ENCODE peak calls at places on chromosomes 13 and 19, in four cellular contexts. W is HepG2, S is H1, I is GM12878. O is an unnamed sample.
A peak's percentile ranks its signal among the peaks of the same experiment; 100 is the strongest.

GRCh38 chr19:8517551-8518442 is 3.8 kb upstream of the ZNF414 start:
- DNase-seq in W (no peak), S (no peak), I (no peak), O (no peak)

GRCh38 chr13:99992376-99992775 is 10.8 kb downstream of the ZIC2 start:
- DNase-seq in W (no peak), S (no peak), I (no peak), O (no peak)

GRCh38 chr13:32850311-32851052 is 165.7 kb upstream of the KL start:
- DNase-seq in W (no peak), S (no peak), I (no peak), O (no peak)

GRCh38 chr13:29543230-29544215 is 52.0 kb downstream of the SLC7A1 start:
- DNase-seq in W (peak; percentile 12), S (peak; percentile 13), I (peak; percentile 44), O (no peak)

GRCh38 chr13:103102482-103102881 is 36.3 kb upstream of the SLC10A2 start:
- DNase-seq in W (no peak), S (no peak), I (no peak), O (no peak)

GRCh38 chr19:13420780-13421179 is 85.5 kb downstream of the CACNA1A start:
- DNase-seq in W (no peak), S (no peak), I (no peak), O (no peak)

GRCh38 chr13:29905845-29906244 is 55.4 kb upstream of the UBL3 start:
- DNase-seq in W (peak; percentile 24), S (no peak), I (no peak), O (no peak)

GRCh38 chr13:77596777-77597176 is 61.3 kb downstream of the SCEL start:
- DNase-seq in W (no peak), S (no peak), I (no peak), O (no peak)

GRCh38 chr19:6728346-6728745 is 7.9 kb upstream of the C3 start:
- DNase-seq in W (no peak), S (no peak), I (no peak), O (no peak)

GRCh38 chr19:11814707-11815050 is 606 bp downstream of the ZNF440 start:
- DNase-seq in W (no peak), S (no peak), I (no peak), O (no peak)

GRCh38 chr13:32878172-32878571 is 138.1 kb upstream of the KL start:
- DNase-seq in W (no peak), S (no peak), I (no peak), O (no peak)

GRCh38 chr13:98313938-98314292 is 136.8 kb upstream of the RNF113B start:
- DNase-seq in W (no peak), S (no peak), I (no peak), O (no peak)

GRCh38 chr19:49357186-49357585 is 5.0 kb downstream of the TEAD2 start:
- DNase-seq in W (no peak), S (no peak), I (no peak), O (no peak)

GRCh38 chr13:38494445-38494844 is 144.8 kb downstream of the UFM1 start:
- DNase-seq in W (no peak), S (no peak), I (no peak), O (no peak)

GRCh38 chr13:61756031-61756430 is 340.4 kb upstream of the PCDH20 start:
- DNase-seq in W (no peak), S (no peak), I (no peak), O (no peak)

GRCh38 chr19:5987077-5987818 is 9.3 kb upstream of the RANBP3 start:
- DNase-seq in W (peak; percentile 90), S (peak; percentile 41), I (peak; percentile 19), O (peak; percentile 77)

GRCh38 chr13:74290324-74290773 is 156.1 kb upstream of the KLF12 start:
- DNase-seq in W (peak; percentile 9), S (no peak), I (no peak), O (no peak)

GRCh38 chr19:47107953-47108746 is 5.4 kb downstream of the ZC3H4 start:
- DNase-seq in W (no peak), S (no peak), I (no peak), O (no peak)

GRCh38 chr19:48496959-48497727 is 14.5 kb downstream of the LMTK3 start:
- DNase-seq in W (peak; percentile 46), S (no peak), I (no peak), O (no peak)

GRCh38 chr13:112657850-112658445 is 31.9 kb upstream of the ATP11A start:
- DNase-seq in W (no peak), S (no peak), I (no peak), O (no peak)

DNA sequence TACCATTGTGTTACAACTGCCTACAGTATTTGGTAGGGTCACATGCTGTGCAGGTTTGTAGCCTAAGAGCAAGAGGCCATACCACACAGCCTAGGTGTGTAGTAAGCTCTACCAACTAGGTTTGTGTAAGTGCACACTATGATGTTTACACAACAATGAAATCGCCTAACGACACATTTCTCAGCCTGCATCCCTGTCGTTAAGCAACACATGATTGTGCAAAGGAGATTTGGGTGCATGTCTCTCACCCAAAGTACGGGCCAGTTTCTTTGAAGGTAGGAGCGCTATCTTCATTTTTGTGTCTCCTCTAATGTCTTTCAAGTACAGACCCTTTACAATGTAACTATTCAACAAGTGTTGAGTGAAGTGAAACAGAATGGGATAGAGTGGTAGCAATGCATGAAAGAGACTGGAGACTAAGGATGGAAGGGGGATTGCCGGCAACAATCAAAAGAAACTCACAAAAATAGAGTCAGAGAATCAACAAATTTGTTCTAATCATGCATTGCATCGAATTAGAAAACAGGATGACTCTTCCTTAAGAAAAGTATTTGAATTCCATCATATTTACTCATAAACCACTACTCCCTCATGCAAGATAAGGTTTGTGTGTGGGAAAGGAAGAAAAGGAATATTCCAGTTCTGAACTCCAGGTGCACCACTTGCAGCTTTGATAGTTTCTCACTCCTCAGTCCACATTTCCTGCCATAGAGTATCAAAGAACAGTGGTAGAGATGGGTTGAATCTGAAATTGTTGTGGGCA is 60.2 kb upstream of the TNFRSF19 start:
- DNase-seq in W (no peak), S (no peak), I (no peak), O (no peak)
- TF ChIP-seq SUZ12 in W (no peak), S (no peak), I (no peak), O (no peak)

DNA sequence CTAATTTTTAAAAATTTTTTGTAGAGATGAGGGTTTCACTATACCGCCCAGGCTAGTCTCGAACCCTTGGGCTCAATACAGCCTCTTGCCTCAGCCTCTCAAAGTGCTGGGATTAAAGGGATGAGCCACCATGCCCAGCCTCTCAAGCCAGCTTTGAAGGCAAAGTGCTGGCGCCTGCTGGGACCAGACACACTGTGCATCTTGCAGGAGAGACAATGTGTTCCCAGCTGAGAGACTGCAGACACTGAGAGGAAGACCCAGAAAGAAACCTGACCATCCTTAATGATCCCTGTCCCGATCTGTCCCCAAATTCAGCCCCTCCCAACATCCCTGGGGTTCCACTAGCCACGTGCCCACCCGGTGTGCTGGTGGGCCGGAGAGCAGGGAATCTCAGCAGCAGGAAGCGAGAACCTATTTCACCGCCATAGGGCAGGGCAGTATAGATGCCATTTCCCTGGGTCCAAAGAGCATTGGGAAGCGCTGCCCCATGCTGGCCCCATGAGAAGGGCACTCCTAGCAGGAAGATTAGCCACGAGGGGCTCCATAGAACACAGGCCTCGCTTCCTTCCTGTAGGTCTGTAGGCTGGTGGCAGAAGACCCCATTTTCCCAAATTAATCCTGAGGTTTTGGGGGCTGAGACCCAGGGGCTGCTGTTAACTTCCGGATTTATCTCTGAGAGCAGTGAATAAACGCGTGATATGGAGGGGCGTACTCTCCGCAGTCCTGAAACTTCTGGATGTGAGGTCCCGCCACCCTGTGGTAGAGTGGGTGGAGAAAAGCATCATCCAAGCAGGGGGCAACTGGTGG is 968 bp downstream of the RAVER1 start:
- DNase-seq in W (peak; percentile 71), S (no peak), I (no peak), O (no peak)
- H3K9ac ChIP-seq in W (peak overlapping the region; percentile 96), S (peak overlapping the region; percentile 78), I (peak overlapping the region; percentile 95), O (peak overlapping the region; percentile 92)

GRCh38 chr19:32817913-32818476 is 51.6 kb downstream of the SLC7A9 start:
- DNase-seq in W (no peak), S (no peak), I (no peak), O (no peak)

GRCh38 chr19:32818536-32818935 is 51.0 kb downstream of the SLC7A9 start:
- DNase-seq in W (no peak), S (no peak), I (no peak), O (no peak)

GRCh38 chr19:32819415-32820400 is 49.9 kb downstream of the SLC7A9 start:
- DNase-seq in W (no peak), S (no peak), I (no peak), O (no peak)

GRCh38 chr19:32816555-32817099 is 52.9 kb downstream of the SLC7A9 start:
- DNase-seq in W (no peak), S (no peak), I (no peak), O (peak; percentile 46)

GRCh38 chr19:32817252-32817912 is 52.2 kb downstream of the SLC7A9 start:
- DNase-seq in W (peak; percentile 59), S (no peak), I (no peak), O (no peak)
- TF ChIP-seq SUZ12 in W (no peak), S (no peak), I (no peak), O (no peak)

GRCh38 chr19:4327877-4328242 is 10.8 kb downstream of the STAP2 start:
- DNase-seq in W (no peak), S (no peak), I (no peak), O (no peak)

GRCh38 chr19:4326215-4326836 is 12.3 kb downstream of the STAP2 start:
- DNase-seq in W (no peak), S (no peak), I (no peak), O (no peak)

GRCh38 chr19:4328243-4328990 is 10.2 kb downstream of the STAP2 start:
- DNase-seq in W (no peak), S (peak; percentile 93), I (peak; percentile 75), O (peak; percentile 94)

GRCh38 chr19:4327252-4327876 is 11.3 kb downstream of the STAP2 start:
- DNase-seq in W (no peak), S (peak; percentile 89), I (no peak), O (peak; percentile 89)

DNA sequence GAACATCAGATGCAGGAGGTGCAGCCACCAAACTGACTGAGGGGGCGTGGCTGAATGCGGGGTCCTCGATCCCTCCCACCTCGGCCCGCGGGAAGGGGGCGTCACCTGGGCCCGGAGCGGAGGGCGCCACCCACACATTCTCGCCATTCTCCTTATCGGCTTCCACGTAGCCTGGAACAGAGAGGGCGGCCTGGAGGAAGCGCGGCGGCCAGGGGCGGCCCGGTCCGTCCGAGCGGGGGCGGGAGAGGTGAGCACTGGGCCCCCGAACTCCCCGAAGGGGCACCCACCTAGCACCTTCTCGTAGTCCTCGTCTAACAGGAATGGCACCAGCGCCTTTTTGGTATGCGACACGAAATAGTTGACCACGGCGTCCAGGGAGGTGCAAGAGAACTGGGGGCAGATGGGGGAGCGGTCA is 11.8 kb downstream of the STAP2 start:
- DNase-seq in W (no peak), S (no peak), I (no peak), O (peak; percentile 40)
- H3K9ac ChIP-seq in W (no peak overlapping the region), S (peak overlapping the region; percentile 74), I (no peak overlapping the region), O (peak overlapping the region; percentile 61)

O was measured in NT2/D1.